ENCODE peak calls at places on chromosomes 3 and 15, in four cellular contexts. A, R, Q and F are unnamed samples.

GRCh38 chr15:64067564-64068030 is 21.3 kb upstream of the DAPK2 start:
- DNase-seq in R (peak; percentile 58), Q (peak; percentile 44), A (peak; percentile 46), F (peak; percentile 61)

GRCh38 chr3:54599741-54600140 is 328.1 kb downstream of the LRTM1 start:
- DNase-seq in Q (no peak), R (no peak), A (peak; percentile 22), F (peak; percentile 65)

GRCh38 chr3:182389041-182389815 is 404.1 kb upstream of the ATP11B start:
- DNase-seq in A (no peak), Q (no peak), R (no peak), F (no peak)

GRCh38 chr3:39638286-39638685 is 170.8 kb downstream of the MOBP start:
- DNase-seq in A (no peak), R (no peak), Q (no peak), F (no peak)

GRCh38 chr3:155890671-155891190 is 20.3 kb downstream of the GMPS start:
- DNase-seq in Q (peak; percentile 53), A (no peak), R (no peak), F (no peak)

GRCh38 chr3:30075514-30075913 is 530.9 kb upstream of the TGFBR2 start:
- DNase-seq in Q (no peak), A (no peak), R (no peak), F (no peak)

GRCh38 chr3:16090711-16091110 is 83.8 kb upstream of the GALNT15 start:
- DNase-seq in A (no peak), R (no peak), Q (peak; percentile 34), F (no peak)

GRCh38 chr3:196620228-196620627 is 19.3 kb upstream of the NRROS start:
- DNase-seq in Q (no peak), R (no peak), A (peak; percentile 37), F (no peak)

GRCh38 chr3:39142067-39142466 is 11.3 kb downstream of the CSRNP1 start:
- DNase-seq in Q (no peak), A (no peak), R (no peak), F (peak; percentile 57)

GRCh38 chr15:71011503-71012155 is 103.6 kb upstream of the THSD4 start:
- DNase-seq in R (no peak), A (no peak), Q (peak; percentile 84), F (no peak)

GRCh38 chr3:57706462-57706861 is 13.6 kb upstream of the DENND6A start:
- DNase-seq in A (no peak), R (no peak), Q (peak; percentile 93), F (no peak)

GRCh38 chr15:58908550-58909309 is 24.7 kb downstream of the SLTM start:
- DNase-seq in A (no peak), R (no peak), Q (no peak), F (no peak)

GRCh38 chr3:126693921-126694320 is 10.1 kb upstream of the CHCHD6 start:
- DNase-seq in A (no peak), R (no peak), Q (no peak), F (no peak)

GRCh38 chr3:13853978-13854296 is 25.9 kb downstream of the WNT7A start:
- DNase-seq in Q (no peak), R (peak; percentile 13), A (no peak), F (no peak)

GRCh38 chr15:69593981-69594966 is 141.7 kb downstream of the RPLP1 start:
- DNase-seq in A (peak; percentile 41), R (no peak), Q (peak; percentile 38), F (no peak)

GRCh38 chr3:65318231-65318630 is 630.4 kb upstream of the ADAMTS9 start:
- DNase-seq in R (no peak), Q (no peak), A (no peak), F (no peak)

GRCh38 chr3:196971094-196971698 is 2.6 kb upstream of the PIGZ start:
- DNase-seq in R (no peak), Q (no peak), A (no peak), F (no peak)

GRCh38 chr3:42045719-42046243 is 45.4 kb upstream of the TRAK1 start:
- DNase-seq in A (no peak), R (no peak), Q (no peak), F (peak; percentile 12)

GRCh38 chr3:46609074-46609735 is 3.1 kb upstream of the FAM240A start:
- DNase-seq in R (no peak), A (no peak), Q (no peak), F (no peak)

GRCh38 chr3:134351421-134351820 is 22.8 kb downstream of the AMOTL2 start:
- DNase-seq in R (no peak), A (peak; percentile 64), Q (no peak), F (no peak)